ENCODE peak calls at places on chromosomes 1 and 21, in four cellular contexts. L is SK-N-SH, T is endothelial cell of umbilical vein, Z is suprapubic skin. Y is an unnamed sample.
A peak's percentile ranks its signal among the peaks of the same experiment; 100 is the strongest.

GRCh38 chr1:19949016-19949415 is 25.6 kb upstream of the PLA2G2E start:
- DNase-seq in L (no peak), T (peak; percentile 77), Z (no peak), Y (no peak)

GRCh38 chr1:39102537-39103320 is 76.6 kb downstream of the NDUFS5 start:
- DNase-seq in L (peak; percentile 79), T (peak; percentile 74), Z (no peak), Y (no peak)

GRCh38 chr21:46216132-46216747 is 12.3 kb downstream of the LSS start:
- DNase-seq in L (no peak), T (no peak), Z (peak; percentile 50), Y (no peak)

GRCh38 chr1:8711161-8711560 is 106.3 kb downstream of the RERE start:
- DNase-seq in L (no peak), T (peak; percentile 42), Z (no peak), Y (no peak)

GRCh38 chr1:47477595-47478080 is 39.8 kb downstream of the FOXD2 start:
- DNase-seq in L (no peak), T (no peak), Z (no peak), Y (peak; percentile 71)

GRCh38 chr1:224592636-224593579 is 23.2 kb upstream of the CNIH3 start:
- DNase-seq in L (no peak), T (no peak), Z (no peak), Y (no peak)

GRCh38 chr1:113255728-113256347 is 134.5 kb upstream of the MAGI3 start:
- DNase-seq in L (no peak), T (no peak), Z (no peak), Y (peak; percentile 51)

GRCh38 chr1:94654505-94654904 is 112.9 kb upstream of the F3 start:
- DNase-seq in L (no peak), T (no peak), Z (no peak), Y (no peak)

GRCh38 chr21:38244885-38245869 is 11.6 kb upstream of the KCNJ15 start:
- DNase-seq in L (no peak), T (peak; percentile 33), Z (no peak), Y (no peak)

GRCh38 chr1:89363196-89363595 is 663 bp upstream of the GBP6 start:
- DNase-seq in L (no peak), T (no peak), Z (no peak), Y (no peak)

GRCh38 chr1:86825294-86825693 is 88.6 kb downstream of the SELENOF start:
- DNase-seq in L (no peak), T (no peak), Z (no peak), Y (no peak)

GRCh38 chr1:165143437-165144065 is 213.0 kb downstream of the LMX1A start:
- DNase-seq in L (no peak), T (no peak), Z (no peak), Y (peak; percentile 32)

GRCh38 chr21:44299085-44299457 is 782 bp upstream of the PFKL start:
- DNase-seq in L (no peak), T (peak; percentile 11), Z (no peak), Y (no peak)

GRCh38 chr1:30414086-30414850 is 309.1 kb downstream of the MATN1 start:
- DNase-seq in L (no peak), T (no peak), Z (peak; percentile 44), Y (no peak)

GRCh38 chr1:2119886-2120285 is 69.7 kb downstream of the PRKCZ start:
- DNase-seq in L (no peak), T (no peak), Z (no peak), Y (no peak)

GRCh38 chr1:36386262-36387140 is 777 bp upstream of the STK40 start:
- DNase-seq in L (peak; percentile 63), T (peak; percentile 98), Z (peak; percentile 97), Y (peak; percentile 89)

GRCh38 chr1:44266400-44267344 is 53.4 kb downstream of the DMAP1 start:
- DNase-seq in L (no peak), T (no peak), Z (no peak), Y (no peak)

GRCh38 chr1:2208309-2209239 is 14.0 kb upstream of the FAAP20 start:
- DNase-seq in L (no peak), T (peak; percentile 76), Z (peak; percentile 85), Y (peak; percentile 88)

GRCh38 chr1:206859082-206859491 is 6.3 kb upstream of the IL20 start:
- DNase-seq in L (no peak), T (no peak), Z (no peak), Y (no peak)

GRCh38 chr1:151371340-151371739 is 1.2 kb downstream of the SELENBP1 start:
- DNase-seq in L (no peak), T (no peak), Z (peak; percentile 86), Y (peak; percentile 84)

GRCh38 chr1:4017636-4018365 is 117.7 kb upstream of the C1orf174 start:
- DNase-seq in L (no peak), T (no peak), Z (no peak), Y (no peak)

GRCh38 chr1:241611063-241611462 is 29.1 kb downstream of the CHML start:
- DNase-seq in L (peak; percentile 29), T (peak; percentile 74), Z (no peak), Y (no peak)

GRCh38 chr1:20480261-20481157 is 5.5 kb downstream of the CAMK2N1 start:
- DNase-seq in L (no peak), T (no peak), Z (no peak), Y (no peak)

GRCh38 chr1:93681549-93682412 is at the start of gene BCAR3:
- DNase-seq in L (peak; percentile 89), T (peak; percentile 71), Z (no peak), Y (peak; percentile 74)

GRCh38 chr1:21439721-21440629 is at the start of gene NBPF3:
- DNase-seq in L (peak; percentile 96), T (peak; percentile 89), Z (peak; percentile 89), Y (peak; percentile 91)

GRCh38 chr21:25489673-25490072 is 117.6 kb downstream of the MRPL39 start:
- DNase-seq in L (no peak), T (no peak), Z (no peak), Y (no peak)

GRCh38 chr1:100896481-100896982 is 642 bp downstream of the SLC30A7 start:
- DNase-seq in L (peak; percentile 41), T (peak; percentile 75), Z (no peak), Y (peak; percentile 43)

GRCh38 chr1:100895540-100896480 is at the start of gene SLC30A7:
- DNase-seq in L (peak; percentile 93), T (peak; percentile 90), Z (peak; percentile 98), Y (peak; percentile 98)

GRCh38 chr1:100892554-100892953 is 2.1 kb downstream of the EXTL2 start:
- DNase-seq in L (no peak), T (no peak), Z (no peak), Y (no peak)

GRCh38 chr1:100893718-100894117 is 924 bp downstream of the EXTL2 start:
- DNase-seq in L (peak; percentile 4), T (no peak), Z (no peak), Y (no peak)

DNA sequence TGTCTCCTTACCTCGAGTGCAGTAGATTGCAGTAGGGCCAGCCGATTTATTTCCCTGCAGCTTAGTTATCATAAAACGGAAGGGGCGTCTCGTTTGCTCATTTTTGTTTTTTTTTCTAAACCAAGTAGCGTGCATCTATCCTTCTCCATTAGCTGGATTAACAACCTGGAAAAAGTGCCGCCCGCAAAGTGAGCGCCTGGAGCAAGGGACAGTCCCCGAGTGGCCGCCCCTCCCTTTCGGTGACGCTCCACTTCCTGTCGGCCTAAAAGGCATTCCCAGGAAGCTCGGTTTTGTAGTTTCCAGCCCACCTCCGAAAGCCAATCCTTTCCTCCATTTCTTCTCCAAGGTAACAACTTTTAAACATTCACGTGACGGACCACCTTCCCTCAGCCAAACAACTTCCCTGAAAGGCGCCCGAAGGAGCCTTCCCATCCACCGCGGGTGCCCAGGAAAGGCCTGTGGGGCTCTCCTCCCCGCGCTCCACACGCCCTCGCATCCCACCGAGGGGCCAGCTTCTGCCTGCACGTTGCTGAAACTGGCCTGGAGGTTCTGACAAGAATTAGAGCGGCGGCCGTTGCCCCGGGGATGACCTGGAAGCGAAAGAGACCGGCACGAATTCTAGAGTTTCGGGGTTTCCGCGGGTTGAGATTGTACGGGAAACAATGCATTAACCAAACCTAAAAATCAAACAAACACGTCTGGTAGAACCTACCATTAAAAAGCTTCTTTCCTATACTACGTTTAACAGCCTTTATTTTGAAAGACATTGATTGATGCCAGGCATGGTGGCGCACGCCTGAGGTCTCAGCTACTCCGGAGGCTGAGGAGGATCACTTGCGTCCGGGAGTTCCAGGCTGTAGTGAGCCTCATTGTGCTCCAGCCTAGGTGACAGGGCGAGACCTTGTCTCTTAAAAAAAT is at the start of gene EXTL2:
- DNase-seq in L (peak; percentile 81), T (peak; percentile 84), Z (peak; percentile 91), Y (peak; percentile 90)
- TF ChIP-seq POLR2AphosphoS5 in L (peak; percentile 61), T (peak; percentile 54), Z (no peak), Y (peak; percentile 37)

DNA sequence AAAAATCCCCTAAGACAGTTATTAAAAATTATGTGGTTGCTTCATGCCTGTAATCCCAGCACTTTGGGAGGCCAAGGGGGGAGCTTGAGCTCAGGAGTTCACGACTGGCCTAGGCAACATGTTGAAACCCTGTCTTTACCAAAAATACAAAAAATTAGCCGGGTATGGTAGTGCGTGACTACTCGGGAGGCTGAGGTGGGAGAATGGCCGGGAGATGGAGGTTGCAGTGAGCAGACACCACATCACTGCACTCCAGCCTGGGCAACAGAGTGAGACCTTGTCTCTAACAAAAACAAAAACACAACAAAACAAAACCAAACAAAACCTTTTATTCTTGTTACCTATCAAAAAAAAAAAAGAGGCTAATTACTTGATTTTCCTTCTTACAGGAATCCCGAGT is 2.1 kb downstream of the ELK4 start:
- DNase-seq in L (no peak), T (no peak), Z (no peak), Y (no peak)
- H3K4me3 ChIP-seq in L (no peak overlapping the region), T (peak overlapping the region; percentile 92), Z (peak overlapping the region; percentile 78), Y (no peak overlapping the region)

GRCh38 chr1:12580054-12580887 is 37.7 kb downstream of the DHRS3 start:
- DNase-seq in L (no peak), T (no peak), Z (no peak), Y (no peak)
- TF ChIP-seq POLR2AphosphoS5 in L (no peak), T (no peak), Z (no peak), Y (peak; percentile 37)

GRCh38 chr1:200410566-200410878 is 686 bp upstream of the ZNF281 start:
- DNase-seq in L (peak; percentile 10), T (no peak), Z (no peak), Y (no peak)
- H3K4me3 ChIP-seq in L (peak overlapping the region; percentile 97), T (peak overlapping the region; percentile 95), Z (peak overlapping the region; percentile 83), Y (peak overlapping the region; percentile 78)

GRCh38 chr1:42822833-42823392 is 5.7 kb upstream of the SVBP start:
- DNase-seq in L (peak; percentile 43), T (no peak), Z (no peak), Y (no peak)
- TF ChIP-seq POLR2AphosphoS5 in L (peak; percentile 64), T (no peak), Z (no peak), Y (no peak)

GRCh38 chr1:155008015-155008941 is 5.7 kb downstream of the ZBTB7B start:
- DNase-seq in L (no peak), T (no peak), Z (no peak), Y (no peak)
- H3K4me3 ChIP-seq in L (no peak overlapping the region), T (no peak overlapping the region), Z (peak overlapping the region; percentile 97), Y (peak overlapping the region; percentile 42)

GRCh38 chr1:168408531-168409242 is 128.0 kb downstream of the TBX19 start:
- DNase-seq in L (no peak), T (no peak), Z (no peak), Y (no peak)
- TF ChIP-seq POLR2AphosphoS5 in L (no peak), T (no peak), Z (no peak), Y (no peak)

GRCh38 chr1:157042852-157043251 is 2.7 kb downstream of the ARHGEF11 start:
- DNase-seq in L (no peak), T (no peak), Z (no peak), Y (no peak)
- H3K4me3 ChIP-seq in L (no peak overlapping the region), T (no peak overlapping the region), Z (peak overlapping the region; percentile 71), Y (peak overlapping the region; percentile 70)

GRCh38 chr21:33642896-33643657 is 776 bp downstream of the ITSN1 start:
- DNase-seq in L (peak; percentile 74), T (peak; percentile 54), Z (peak; percentile 70), Y (peak; percentile 31)
- TF ChIP-seq POLR2AphosphoS5 in L (no peak), T (no peak), Z (no peak), Y (no peak)

Y was measured in stomach.